ENCODE peak calls at places on chromosomes 4 and X, in six cellular contexts. T is kidney, X is AG08395, B is NCI-H510A, L is T-helper 9 cell, P is non-pigmented ciliary epithelial cell. V is an unnamed sample.

GRCh38 chr4:3510481-3510880 is 21.7 kb downstream of the LRPAP1 start:
- DNase-seq in B (no peak), X (no peak), P (no peak), L (no peak), T (no peak), V (no peak)

GRCh38 chr4:95705323-95705722 is 134.6 kb upstream of the PDHA2 start:
- DNase-seq in T (no peak), X (no peak), P (no peak), B (no peak), L (no peak), V (no peak)

GRCh38 chr4:8374851-8375649 is 65.5 kb downstream of the ACOX3 start:
- DNase-seq in T (peak), B (no peak), P (no peak), X (no peak), L (no peak), V (no peak)

GRCh38 chr4:64158648-64159326 is 250.5 kb downstream of the TECRL start:
- DNase-seq in T (no peak), P (peak), L (no peak), X (peak), B (peak), V (peak)

GRCh38 chr4:74621616-74622015 is 172.7 kb downstream of the BTC start:
- DNase-seq in P (no peak), B (no peak), T (no peak), X (no peak), L (no peak), V (no peak)

GRCh38 chr4:42280327-42281095 is 116.8 kb upstream of the SHISA3 start:
- DNase-seq in B (no peak), X (peak), T (no peak), P (no peak), L (no peak), V (peak)

GRCh38 chr4:106494066-106494465 is 125.5 kb upstream of the GIMD1 start:
- DNase-seq in L (no peak), T (no peak), P (peak), B (no peak), X (peak), V (no peak)

GRCh38 chr4:19239565-19239964 is 1012.1 kb upstream of the SLIT2 start:
- DNase-seq in L (no peak), X (no peak), T (no peak), B (no peak), P (peak), V (no peak)

GRCh38 chrX:115894087-115894486 is 276.5 kb upstream of the AGTR2 start:
- DNase-seq in B (peak), P (no peak), T (no peak), X (peak), L (no peak), V (peak)

GRCh38 chr4:174380699-174381098 is 97.0 kb downstream of the CEP44 start:
- DNase-seq in P (no peak), X (no peak), T (no peak), B (no peak), L (no peak), V (no peak)

GRCh38 chr4:163523791-163524365 is 29.4 kb downstream of the TMA16 start:
- DNase-seq in T (no peak), L (no peak), B (no peak), X (no peak), P (no peak), V (peak)

GRCh38 chrX:38452603-38453002 is 100.2 kb downstream of the OTC start:
- DNase-seq in B (no peak), X (no peak), L (no peak), T (no peak), P (no peak), V (no peak)